ENCODE peak calls at places on chromosomes 4 and X, in eight cellular contexts. J is fibroblast of villous mesenchyme, C is Calu3, M is left lung, Q is GM12865, B is stomach, K is lung, F is bronchial epithelial cell. E is an unnamed sample.

GRCh38 chr4:129545599-129546278 is 449.8 kb downstream of the C4orf33 start:
- DNase-seq in J (peak), C (peak), M (peak), Q (no peak), B (peak), K (peak), F (peak), E (peak)

GRCh38 chr4:8577972-8578371 is 2.2 kb upstream of the GPR78 start:
- DNase-seq in J (no peak), C (no peak), M (no peak), Q (no peak), B (no peak), K (no peak), F (peak), E (no peak)

GRCh38 chr4:56674984-56675383 is 6.1 kb downstream of the HOPX start:
- DNase-seq in J (no peak), C (no peak), M (no peak), Q (no peak), B (no peak), K (no peak), F (no peak), E (no peak)

GRCh38 chr4:108426493-108426892 is 193.9 kb upstream of the RPL34 start:
- DNase-seq in J (no peak), C (no peak), M (no peak), Q (no peak), B (no peak), K (no peak), F (no peak), E (no peak)

GRCh38 chrX:108091878-108092291 is 307 bp downstream of the ATG4A start:
- DNase-seq in J (no peak), C (peak), M (no peak), Q (no peak), B (no peak), K (no peak), F (peak), E (no peak)

GRCh38 chr4:177718514-177718913 is 276.3 kb upstream of the AGA start:
- DNase-seq in J (no peak), C (no peak), M (no peak), Q (no peak), B (no peak), K (no peak), F (peak), E (no peak)

GRCh38 chrX:153870288-153870690 is 15.7 kb downstream of the L1CAM start:
- DNase-seq in J (no peak), C (no peak), M (no peak), Q (no peak), B (no peak), K (no peak), F (no peak), E (no peak)

GRCh38 chr4:151678048-151678853 is 82.6 kb downstream of the GATB start:
- DNase-seq in J (no peak), C (no peak), M (no peak), Q (no peak), B (no peak), K (no peak), F (no peak), E (no peak)

GRCh38 chr4:76384052-76384451 is 36.9 kb downstream of the CCDC158 start:
- DNase-seq in J (no peak), C (no peak), M (no peak), Q (no peak), B (no peak), K (no peak), F (peak), E (peak)

GRCh38 chr4:5381981-5382441 is 326.3 kb downstream of the EVC2 start:
- DNase-seq in J (peak), C (no peak), M (no peak), Q (no peak), B (no peak), K (no peak), F (no peak), E (peak)

GRCh38 chrX:1524874-1525582 is 12.0 kb downstream of the P2RY8 start:
- DNase-seq in J (no peak), C (no peak), M (no peak), Q (no peak), B (no peak), K (no peak), F (no peak), E (no peak)

GRCh38 chr4:7434766-7435150 is at the start of gene PSAPL1:
- DNase-seq in J (peak), C (peak), M (peak), Q (no peak), B (peak), K (peak), F (peak), E (peak)

GRCh38 chr4:10015140-10015753 is 6.0 kb downstream of the SLC2A9 start:
- DNase-seq in J (peak), C (peak), M (no peak), Q (peak), B (peak), K (peak), F (peak), E (no peak)

GRCh38 chrX:74383611-74384010 is 37.7 kb upstream of the SLC16A2 start:
- DNase-seq in J (peak), C (peak), M (no peak), Q (peak), B (peak), K (peak), F (peak), E (peak)

GRCh38 chrX:130186645-130187044 is 14.9 kb downstream of the RAB33A start:
- DNase-seq in J (peak), C (no peak), M (no peak), Q (no peak), B (no peak), K (no peak), F (no peak), E (no peak)

GRCh38 chr4:153611679-153612078 is 72.4 kb upstream of the TLR2 start:
- DNase-seq in J (peak), C (no peak), M (no peak), Q (no peak), B (no peak), K (no peak), F (peak), E (no peak)

GRCh38 chrX:18422325-18422724 is 3.1 kb upstream of the CDKL5 start:
- DNase-seq in J (peak), C (no peak), M (no peak), Q (no peak), B (no peak), K (no peak), F (peak), E (peak)

GRCh38 chr4:156547439-156547838 is 424.2 kb downstream of the PDGFC start:
- DNase-seq in J (peak), C (no peak), M (no peak), Q (no peak), B (no peak), K (no peak), F (peak), E (peak)
- TF ChIP-seq CTCF in J (no peak), C (no peak), M (no peak), Q (no peak), B (no peak), K (no peak), F (no peak), E (no peak)

GRCh38 chr4:143085644-143086043 is 99.1 kb upstream of the USP38 start:
- DNase-seq in J (no peak), C (no peak), M (no peak), Q (no peak), B (no peak), K (no peak), F (no peak), E (no peak)

GRCh38 chr4:143084566-143084965 is 100.2 kb upstream of the USP38 start:
- DNase-seq in J (no peak), C (peak), M (no peak), Q (no peak), B (no peak), K (no peak), F (no peak), E (no peak)

GRCh38 chr4:143082698-143083097 is 102.0 kb upstream of the USP38 start:
- DNase-seq in J (no peak), C (no peak), M (no peak), Q (no peak), B (no peak), K (no peak), F (no peak), E (no peak)

GRCh38 chr4:143083811-143084472 is 100.8 kb upstream of the USP38 start:
- DNase-seq in J (no peak), C (no peak), M (no peak), Q (no peak), B (no peak), K (no peak), F (no peak), E (no peak)

DNA sequence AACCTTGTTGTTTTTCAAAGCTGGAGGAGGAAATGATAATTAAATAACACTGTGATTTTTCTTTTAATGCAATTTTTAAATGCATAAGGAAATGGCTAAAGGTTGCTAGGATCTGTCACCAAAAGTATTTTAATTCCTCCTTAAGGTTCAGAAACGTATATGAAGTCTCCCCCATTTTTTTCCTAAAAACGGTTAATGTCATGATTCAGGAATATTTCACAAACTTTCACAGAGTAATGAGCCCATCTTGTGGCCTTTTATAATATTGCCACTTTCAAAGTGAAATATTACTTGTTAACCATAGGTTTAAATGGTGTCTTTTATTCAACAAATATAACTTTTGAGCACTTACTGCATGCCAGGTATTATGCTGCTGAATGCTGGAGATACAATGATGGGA is 99.5 kb upstream of the USP38 start:
- DNase-seq in J (peak), C (no peak), M (no peak), Q (no peak), B (no peak), K (no peak), F (peak), E (no peak)
- TF ChIP-seq CTCF in J (peak), C (no peak), M (no peak), Q (no peak), B (no peak), K (no peak), F (no peak), E (peak)

DNA sequence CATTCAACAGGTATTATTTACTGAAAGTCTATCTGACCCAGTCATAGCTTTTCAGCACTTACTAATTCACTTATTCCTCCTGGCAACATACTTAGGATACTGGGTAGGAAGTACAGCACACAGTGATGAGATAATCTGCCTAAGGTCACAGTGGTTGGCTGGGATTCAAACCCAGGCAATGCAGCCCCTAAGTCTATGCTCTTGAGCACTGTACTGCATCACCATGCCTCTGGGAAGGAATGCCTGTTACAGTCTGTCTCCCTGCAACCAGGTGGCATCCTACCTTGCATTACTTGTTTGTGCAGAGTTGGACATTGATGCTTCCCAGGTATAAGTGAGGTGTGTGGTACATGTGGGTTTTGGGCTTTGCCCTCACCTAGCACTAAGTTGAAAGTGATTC is 21.5 kb upstream of the LRAT start:
- DNase-seq in J (no peak), C (peak), M (no peak), Q (no peak), B (no peak), K (no peak), F (peak), E (no peak)
- TF ChIP-seq CTCF in J (no peak), C (no peak), M (no peak), Q (no peak), B (no peak), K (no peak), F (no peak), E (no peak)

DNA sequence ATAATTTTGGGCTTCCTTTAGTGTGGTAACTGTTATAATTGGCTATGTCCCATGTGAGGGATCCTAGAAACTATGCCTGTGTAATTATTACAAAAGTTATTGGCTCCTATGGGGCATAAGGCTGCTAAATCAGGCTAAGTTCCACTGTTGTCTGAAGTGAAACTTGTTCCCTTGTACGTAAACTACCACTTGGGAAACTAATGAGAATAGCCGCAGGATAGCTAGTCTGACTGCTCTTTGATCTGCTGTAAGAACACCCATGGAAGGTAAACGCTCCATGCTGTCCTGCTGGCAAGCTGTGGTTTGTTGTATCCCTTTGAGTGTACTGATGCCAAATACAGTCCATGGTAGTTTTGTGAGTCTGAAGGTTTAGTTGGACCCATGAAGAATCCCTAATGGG is 9.3 kb upstream of the MAOA start:
- DNase-seq in J (no peak), C (no peak), M (no peak), Q (no peak), B (no peak), K (no peak), F (no peak), E (no peak)
- TF ChIP-seq CTCF in J (no peak), C (no peak), M (no peak), Q (no peak), B (no peak), K (no peak), F (no peak), E (no peak)

DNA sequence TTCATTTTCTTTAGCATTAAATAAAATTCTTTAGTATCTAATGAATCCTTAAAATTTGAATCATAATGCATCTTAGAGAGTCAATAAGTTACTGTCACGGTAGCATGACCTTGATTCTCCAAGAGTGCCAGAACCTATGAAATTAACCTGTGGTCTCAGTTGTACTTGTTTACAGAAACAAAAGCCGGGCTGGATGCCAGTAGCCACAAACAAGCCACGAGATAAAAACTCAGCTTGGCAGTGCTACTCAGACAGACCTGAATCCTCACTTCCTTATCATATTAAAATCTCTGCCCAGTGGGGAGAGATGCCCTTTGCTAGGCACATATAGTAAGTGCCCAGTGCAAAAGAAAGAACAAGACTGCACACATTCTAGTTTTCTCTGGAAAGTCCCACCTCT is 968 bp upstream of the PABPC4L start:
- DNase-seq in J (peak), C (no peak), M (no peak), Q (no peak), B (no peak), K (no peak), F (peak), E (no peak)
- TF ChIP-seq CTCF in J (no peak), C (no peak), M (no peak), Q (no peak), B (no peak), K (no peak), F (no peak), E (no peak)

GRCh38 chr4:20074450-20074849 is 177.3 kb upstream of the SLIT2 start:
- DNase-seq in J (peak), C (no peak), M (no peak), Q (no peak), B (no peak), K (no peak), F (no peak), E (no peak)

GRCh38 chr4:20078644-20079043 is 173.1 kb upstream of the SLIT2 start:
- DNase-seq in J (no peak), C (no peak), M (no peak), Q (no peak), B (no peak), K (no peak), F (no peak), E (no peak)

GRCh38 chr4:20075479-20075878 is 176.2 kb upstream of the SLIT2 start:
- DNase-seq in J (no peak), C (no peak), M (no peak), Q (no peak), B (no peak), K (no peak), F (no peak), E (no peak)
- TF ChIP-seq CTCF in J (no peak), C (no peak), M (no peak), Q (no peak), B (no peak), K (no peak), F (no peak), E (no peak)

E was measured in A549.